ENCODE peak calls at places on chromosomes 6 and 20, in six cellular contexts. I is H1, O is H9, Q is neuronal stem cell, S is mesendoderm, L is IMR-90. J is an unnamed sample.

GRCh38 chr20:51995551-51995951 is 193.2 kb upstream of the SALL4 start:
- DNase-seq in O (no peak), L (no peak), S (no peak), Q (no peak), I (no peak), J (no peak)

GRCh38 chr6:6587696-6588063 is 840 bp upstream of the LY86 start:
- DNase-seq in I (no peak), Q (no peak), S (no peak), O (no peak), L (no peak), J (no peak)

GRCh38 chr6:144321839-144322591 is 36.9 kb downstream of the UTRN start:
- DNase-seq in O (no peak), I (no peak), S (peak), Q (no peak), L (peak), J (no peak)

GRCh38 chr6:143952947-143953346 is 55.1 kb downstream of the PLAGL1 start:
- DNase-seq in O (no peak), S (no peak), L (no peak), I (no peak), Q (no peak), J (no peak)

GRCh38 chr6:4242593-4242992 is 107.2 kb upstream of the ECI2 start:
- DNase-seq in O (no peak), I (no peak), S (no peak), Q (no peak), L (no peak), J (no peak)

GRCh38 chr6:154488802-154489437 is 21.6 kb downstream of the CNKSR3 start:
- DNase-seq in L (peak), O (no peak), Q (no peak), I (no peak), S (no peak), J (no peak)

GRCh38 chr6:12343122-12343439 is 52.9 kb downstream of the EDN1 start:
- DNase-seq in O (no peak), Q (no peak), L (no peak), I (no peak), S (no peak), J (no peak)

GRCh38 chr6:139373928-139374356 is 506 bp downstream of the CITED2 start:
- DNase-seq in I (no peak), O (no peak), Q (no peak), S (no peak), L (no peak), J (no peak)

GRCh38 chr6:26544473-26544872 is 6.3 kb downstream of the HMGN4 start:
- DNase-seq in I (no peak), L (no peak), Q (no peak), S (no peak), O (no peak), J (no peak)

GRCh38 chr20:47320990-47321805 is 35.3 kb downstream of the ZMYND8 start:
- DNase-seq in O (no peak), Q (no peak), L (no peak), S (peak), I (no peak), J (peak)

GRCh38 chr6:24883618-24884017 is 52.1 kb downstream of the RIPOR2 start:
- DNase-seq in O (no peak), L (peak), S (no peak), Q (no peak), I (no peak), J (no peak)

GRCh38 chr6:154931741-154932424 is 63.2 kb upstream of the TIAM2 start:
- DNase-seq in S (peak), Q (peak), O (no peak), L (peak), I (no peak), J (peak)

GRCh38 chr6:26225848-26226590 is 138.8 kb downstream of the HFE start:
- DNase-seq in S (no peak), I (no peak), Q (no peak), O (no peak), L (no peak), J (no peak)

GRCh38 chr20:59043698-59044097 is 1.1 kb upstream of the PRELID3B start:
- DNase-seq in L (no peak), O (no peak), I (no peak), S (no peak), Q (no peak), J (peak)

GRCh38 chr6:166173292-166173951 is 5.8 kb upstream of the TBXT start:
- DNase-seq in L (no peak), I (no peak), Q (no peak), S (peak), O (peak), J (no peak)

GRCh38 chr20:32541917-32542615 is 43.1 kb downstream of the NOL4L start:
- DNase-seq in I (no peak), L (no peak), Q (no peak), O (no peak), S (no peak), J (no peak)

GRCh38 chr6:5905431-5906339 is 101.0 kb downstream of the NRN1 start:
- DNase-seq in L (peak), I (no peak), S (no peak), O (no peak), Q (no peak), J (no peak)

GRCh38 chr6:37279366-37280134 is 21.6 kb upstream of the TMEM217 start:
- DNase-seq in S (no peak), L (peak), Q (no peak), I (no peak), O (no peak), J (no peak)

GRCh38 chr20:44079291-44079690 is 107.7 kb downstream of the JPH2 start:
- DNase-seq in Q (no peak), O (no peak), L (no peak), S (no peak), I (no peak), J (no peak)

GRCh38 chr20:59790388-59790787 is 143.0 kb downstream of the SYCP2 start:
- DNase-seq in S (no peak), O (no peak), I (no peak), L (no peak), Q (no peak), J (no peak)

GRCh38 chr6:12000174-12000573 is 11.9 kb upstream of the HIVEP1 start:
- DNase-seq in I (no peak), L (no peak), O (no peak), Q (no peak), S (no peak), J (no peak)

GRCh38 chr6:150987371-150987828 is 121.9 kb downstream of the MTHFD1L start:
- DNase-seq in I (no peak), S (no peak), L (no peak), Q (no peak), O (no peak), J (peak)

GRCh38 chr20:63071541-63072181 is 64.9 kb upstream of the BHLHE23 start:
- DNase-seq in S (peak), Q (no peak), O (peak), I (peak), L (peak), J (peak)

GRCh38 chr6:119148102-119148824 is 69.8 kb upstream of the FAM184A start:
- DNase-seq in Q (peak), L (peak), S (peak), O (peak), I (peak), J (peak)

GRCh38 chr6:125232466-125232865 is 69.3 kb downstream of the HDDC2 start:
- DNase-seq in O (no peak), S (no peak), Q (no peak), L (peak), I (no peak), J (peak)

DNA sequence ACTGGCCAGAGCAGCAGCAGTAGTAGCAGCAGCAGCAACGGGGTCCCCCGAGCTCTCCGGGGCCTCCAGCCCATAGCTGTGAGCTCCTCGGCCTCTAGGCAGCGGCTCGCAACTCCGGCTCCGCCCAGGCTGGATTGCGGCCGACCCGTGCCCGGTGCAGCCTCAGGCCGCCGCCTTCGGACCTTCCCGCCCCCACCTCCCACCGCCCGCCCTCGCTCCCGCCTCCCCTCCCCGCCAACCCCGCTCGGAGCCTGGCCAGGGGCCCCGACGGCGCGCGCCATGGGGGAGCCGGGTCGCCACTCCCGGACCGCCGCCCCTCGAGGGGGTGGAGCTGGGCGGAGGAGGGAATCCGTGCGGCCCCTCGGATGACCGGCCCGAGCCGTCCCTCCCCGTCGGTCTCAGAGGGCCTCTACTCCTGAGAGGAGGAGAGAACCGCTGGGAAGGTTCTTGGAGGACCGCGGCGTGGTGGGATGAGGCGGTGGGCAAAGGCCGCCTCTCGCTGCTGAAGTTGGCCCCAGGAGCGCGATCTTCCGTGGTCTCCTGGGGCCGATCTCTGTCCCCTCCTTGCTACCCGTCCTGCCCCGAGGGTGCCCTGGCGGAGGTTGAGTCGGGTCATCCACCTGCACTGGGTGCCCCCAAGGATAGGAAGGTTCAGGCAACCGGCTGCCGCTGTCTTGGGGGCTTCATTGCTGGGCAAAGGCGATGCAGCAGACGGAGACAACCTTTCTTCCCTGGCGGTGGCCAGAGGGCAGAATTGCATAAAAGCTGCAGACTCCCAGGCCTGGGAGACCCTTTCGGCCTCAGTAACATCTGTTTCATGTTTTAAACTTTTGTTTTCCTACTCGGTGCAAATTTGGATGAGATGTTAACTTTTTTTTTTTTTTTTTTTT is at the start of gene ADAM33:
- DNase-seq in I (peak), Q (no peak), S (no peak), O (peak), L (no peak), J (no peak)
- H2AK5ac ChIP-seq in I (no peak), Q (peak), S (no peak), O (no peak), L (no peak), J (peak)

GRCh38 chr6:27837636-27838512 is 74.3 kb downstream of the OR2B2 start:
- DNase-seq in I (peak), L (peak), Q (peak), S (peak), O (peak), J (peak)
- H3K4ac ChIP-seq in I (peak), L (peak), Q (no peak), S (peak), O (peak), J (peak)

DNA sequence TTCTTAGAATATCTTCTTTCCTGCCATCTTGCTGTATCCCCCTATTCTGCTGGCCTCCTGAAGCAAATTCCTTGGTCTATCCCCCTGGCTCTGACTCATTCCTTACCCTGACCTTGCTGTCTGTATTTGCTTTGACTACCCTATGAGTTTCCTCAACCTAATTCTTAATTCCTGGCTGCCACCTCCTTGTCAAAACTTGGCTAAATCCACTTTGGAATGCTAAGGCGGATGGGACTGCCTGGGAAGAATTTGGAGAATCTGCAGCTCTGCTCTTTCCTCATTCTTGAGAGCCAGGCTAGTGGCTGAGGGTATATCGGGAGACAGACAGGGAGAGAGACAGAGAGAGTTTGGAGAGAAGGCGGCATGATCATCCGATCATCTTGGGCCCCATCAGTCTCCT is 24.4 kb downstream of the CAP2 start:
- DNase-seq in O (peak), L (peak), S (peak), Q (peak), I (no peak), J (peak)
- H3K18ac ChIP-seq in O (no peak), L (peak), S (peak), Q (no peak), I (no peak), J (no peak)

GRCh38 chr6:45439861-45440388 is 62.2 kb upstream of the SUPT3H start:
- DNase-seq in S (no peak), I (no peak), O (no peak), Q (no peak), L (no peak), J (no peak)
- H2AK5ac ChIP-seq in S (no peak), I (no peak), O (no peak), Q (no peak), L (peak), J (no peak)

DNA sequence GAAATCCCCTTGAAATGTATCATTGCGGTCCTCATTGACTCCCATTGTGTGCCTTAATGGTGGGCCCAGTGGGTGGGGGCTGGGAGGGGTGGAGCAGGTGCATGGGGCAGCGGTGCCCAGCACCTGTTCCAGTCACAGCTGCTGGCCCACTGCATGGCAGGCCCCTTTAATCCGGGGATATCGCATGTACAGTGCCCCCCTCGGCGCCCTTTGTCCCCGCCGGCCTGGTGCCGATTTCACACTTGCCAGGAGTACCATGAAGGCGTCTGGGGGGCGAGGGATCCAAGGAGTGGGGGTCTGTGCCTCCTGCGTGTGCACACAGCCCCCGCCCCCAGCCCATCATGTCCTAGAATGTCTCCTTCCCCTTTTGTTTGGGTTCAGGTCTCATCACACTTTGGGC is 2.8 kb downstream of the SNAI1 start:
- DNase-seq in O (no peak), I (no peak), S (no peak), Q (no peak), L (no peak), J (no peak)
- H3K4ac ChIP-seq in O (no peak), I (no peak), S (no peak), Q (no peak), L (peak), J (peak)

GRCh38 chr6:105993341-105993740 is 92.8 kb upstream of the PRDM1 start:
- DNase-seq in Q (no peak), I (no peak), O (peak), L (peak), S (peak), J (no peak)

GRCh38 chr6:105992315-105992961 is 93.7 kb upstream of the PRDM1 start:
- DNase-seq in Q (peak), S (peak), O (peak), L (peak), I (peak), J (peak)

GRCh38 chr6:105995403-105995699 is 90.8 kb upstream of the PRDM1 start:
- DNase-seq in O (no peak), Q (no peak), S (no peak), L (peak), I (no peak), J (no peak)

GRCh38 chr6:105994522-105995402 is 91.4 kb upstream of the PRDM1 start:
- DNase-seq in O (peak), L (peak), Q (peak), I (peak), S (peak), J (peak)

GRCh38 chr6:105993769-105994521 is 92.2 kb upstream of the PRDM1 start:
- DNase-seq in L (peak), Q (peak), O (no peak), S (peak), I (peak), J (peak)
- H3K18ac ChIP-seq in L (peak), Q (no peak), O (no peak), S (peak), I (peak), J (no peak)

GRCh38 chr6:76843376-76843775 is 619.9 kb downstream of the HTR1B start:
- DNase-seq in O (no peak), I (no peak), Q (no peak), L (no peak), S (no peak), J (no peak)
- H2AK5ac ChIP-seq in O (no peak), I (no peak), Q (no peak), L (no peak), S (no peak), J (no peak)

DNA sequence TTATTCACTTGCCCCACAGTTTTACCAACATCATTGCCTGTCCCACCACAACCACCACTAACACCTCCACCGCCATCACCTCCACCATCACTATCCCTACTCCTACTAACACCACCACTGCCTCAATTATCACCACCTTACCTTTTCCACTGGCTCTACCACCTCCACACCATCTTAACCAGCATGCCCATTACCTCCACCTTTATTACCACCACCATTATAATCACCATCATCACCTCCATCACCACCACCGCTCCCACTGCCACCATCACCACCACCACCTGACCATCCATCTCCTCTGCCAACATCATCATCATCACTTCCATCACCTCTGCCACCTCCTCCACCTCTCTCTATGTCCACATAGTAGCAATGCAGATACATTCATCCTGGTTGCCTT is 90.0 kb downstream of the SNAP25 start:
- DNase-seq in S (no peak), I (no peak), Q (no peak), O (no peak), L (no peak), J (no peak)
- H3K4ac ChIP-seq in S (no peak), I (no peak), Q (no peak), O (no peak), L (peak), J (no peak)

DNA sequence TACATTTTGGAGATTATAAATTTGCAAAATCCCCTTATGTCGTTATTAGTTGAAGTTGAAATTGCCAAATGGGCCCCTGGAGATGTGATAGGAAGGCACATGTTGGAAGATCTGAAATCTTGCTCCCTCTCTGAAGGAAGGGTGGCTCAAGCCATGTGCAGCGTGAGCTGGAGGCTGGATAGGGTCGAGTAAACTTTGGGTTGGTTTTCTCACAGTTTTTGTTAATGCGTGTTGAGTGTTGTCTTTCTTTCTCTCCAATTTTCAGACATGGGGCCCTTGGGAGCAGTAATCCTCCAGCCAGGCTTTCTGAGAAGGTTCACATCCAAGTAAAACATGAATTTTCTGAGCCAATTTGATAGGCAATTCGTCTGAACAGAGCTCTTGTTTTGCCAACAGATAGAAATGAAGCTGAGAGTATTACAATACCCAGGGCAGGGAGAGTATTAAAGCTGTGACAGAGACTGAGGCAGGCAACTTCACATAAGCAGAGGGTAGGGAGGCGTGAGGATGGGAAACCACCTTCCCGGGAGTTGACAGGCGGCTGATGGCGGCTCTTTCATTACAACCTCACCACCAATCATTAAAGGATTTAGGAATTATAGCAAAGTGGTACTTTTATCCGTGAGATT is 73.1 kb downstream of the CD83 start:
- DNase-seq in I (no peak), O (no peak), L (no peak), S (no peak), Q (no peak), J (no peak)
- H3K18ac ChIP-seq in I (no peak), O (no peak), L (no peak), S (no peak), Q (no peak), J (no peak)

GRCh38 chr6:86586195-86586594 is 351.1 kb upstream of the HTR1E start:
- DNase-seq in O (no peak), S (no peak), I (no peak), Q (no peak), L (no peak), J (no peak)
- H2AK5ac ChIP-seq in O (no peak), S (no peak), I (no peak), Q (no peak), L (no peak), J (no peak)